ENCODE peak calls at places on chromosomes 6 and 20, in four cellular contexts. One of them, this sample, is unnamed.

GRCh38 chr6:39797751-39798150 is 5.6 kb downstream of the DAAM2 start:
- DNase-seq in EL: no peak
- DNase-seq in amniotic epithelial cell: no peak
- DNase-seq in EH: no peak
- DNase-seq in this sample: no peak

GRCh38 chr6:75643173-75643572 is 41.5 kb downstream of the SENP6 start:
- DNase-seq in EL: peak
- DNase-seq in amniotic epithelial cell: peak
- DNase-seq in EH: peak
- DNase-seq in this sample: no peak

GRCh38 chr20:5719861-5720401 is 30.3 kb upstream of the SHLD1 start:
- DNase-seq in EL: peak
- DNase-seq in amniotic epithelial cell: peak
- DNase-seq in EH: peak
- DNase-seq in this sample: peak

GRCh38 chr20:17357238-17357637 is 130.4 kb downstream of the PCSK2 start:
- DNase-seq in EL: no peak
- DNase-seq in amniotic epithelial cell: no peak
- DNase-seq in EH: no peak
- DNase-seq in this sample: no peak

GRCh38 chr6:15798856-15799255 is 136.0 kb upstream of the DTNBP1 start:
- DNase-seq in EL: no peak
- DNase-seq in amniotic epithelial cell: no peak
- DNase-seq in EH: no peak
- DNase-seq in this sample: no peak

GRCh38 chr6:85240787-85241186 is 209.1 kb upstream of the NT5E start:
- DNase-seq in EL: no peak
- DNase-seq in amniotic epithelial cell: no peak
- DNase-seq in EH: no peak
- DNase-seq in this sample: peak

GRCh38 chr20:49790077-49790798 is 22.4 kb upstream of the SLC9A8 start:
- DNase-seq in EL: peak
- DNase-seq in amniotic epithelial cell: peak
- DNase-seq in EH: peak
- DNase-seq in this sample: no peak

GRCh38 chr6:121760640-121761213 is 325.3 kb downstream of the GJA1 start:
- DNase-seq in EL: no peak
- DNase-seq in amniotic epithelial cell: no peak
- DNase-seq in EH: no peak
- DNase-seq in this sample: no peak

GRCh38 chr6:116003668-116004067 is 57.0 kb downstream of the FRK start:
- DNase-seq in EL: no peak
- DNase-seq in amniotic epithelial cell: no peak
- DNase-seq in EH: no peak
- DNase-seq in this sample: no peak

GRCh38 chr6:110415297-110415916 is at the start of gene DDO:
- DNase-seq in EL: peak
- DNase-seq in amniotic epithelial cell: peak
- DNase-seq in EH: peak
- DNase-seq in this sample: peak

GRCh38 chr6:27148404-27148795 is 99.1 kb upstream of the PRSS16 start:
- DNase-seq in EL: peak
- DNase-seq in amniotic epithelial cell: no peak
- DNase-seq in EH: no peak
- DNase-seq in this sample: no peak

GRCh38 chr6:96853083-96853482 is 15.8 kb upstream of the GPR63 start:
- DNase-seq in EL: peak
- DNase-seq in amniotic epithelial cell: peak
- DNase-seq in EH: no peak
- DNase-seq in this sample: no peak

GRCh38 chr6:2632368-2632767 is 118.4 kb downstream of the MYLK4 start:
- DNase-seq in EL: no peak
- DNase-seq in amniotic epithelial cell: no peak
- DNase-seq in EH: peak
- DNase-seq in this sample: peak

GRCh38 chr6:170497845-170498281 is 55.2 kb downstream of the PSMB1 start:
- DNase-seq in EL: no peak
- DNase-seq in amniotic epithelial cell: no peak
- DNase-seq in EH: no peak
- DNase-seq in this sample: no peak

GRCh38 chr6:23890543-23891227 is 235.3 kb upstream of the NRSN1 start:
- DNase-seq in EL: peak
- DNase-seq in amniotic epithelial cell: peak
- DNase-seq in EH: no peak
- DNase-seq in this sample: peak

GRCh38 chr6:10166031-10166430 is 248.8 kb downstream of the TFAP2A start:
- DNase-seq in EL: no peak
- DNase-seq in amniotic epithelial cell: no peak
- DNase-seq in EH: no peak
- DNase-seq in this sample: no peak

GRCh38 chr6:109296305-109296915 is 85.9 kb downstream of the CD164 start:
- DNase-seq in EL: no peak
- DNase-seq in amniotic epithelial cell: no peak
- DNase-seq in EH: no peak
- DNase-seq in this sample: no peak

GRCh38 chr6:30757261-30757935 is 13.1 kb upstream of the IER3 start:
- DNase-seq in EL: no peak
- DNase-seq in amniotic epithelial cell: no peak
- DNase-seq in EH: no peak
- DNase-seq in this sample: no peak